ENCODE peak calls at places on chromosomes 1 and 21, in four cellular contexts. J is lung, Z is AG09309, U is thoracic aorta. D is an unnamed sample.

GRCh38 chr1:27005648-27006496 is 6.8 kb downstream of the TENT5B start:
- DNase-seq in J (no peak), Z (no peak), U (no peak), D (no peak)

GRCh38 chr1:66090863-66091457 is 298.3 kb downstream of the PDE4B start:
- DNase-seq in J (no peak), Z (peak), U (no peak), D (peak)

GRCh38 chr1:28301368-28302174 is 27.3 kb upstream of the MED18 start:
- DNase-seq in J (no peak), Z (no peak), U (no peak), D (peak)

GRCh38 chr1:226632922-226633351 is 84.4 kb downstream of the STUM start:
- DNase-seq in J (no peak), Z (no peak), U (no peak), D (no peak)

GRCh38 chr1:228077565-228078330 is 4.8 kb upstream of the ARF1 start:
- DNase-seq in J (no peak), Z (no peak), U (no peak), D (no peak)

GRCh38 chr1:184255560-184255959 is 131.3 kb upstream of the C1orf21 start:
- DNase-seq in J (no peak), Z (no peak), U (no peak), D (no peak)

GRCh38 chr1:13930151-13930550 is 230.2 kb downstream of the PRDM2 start:
- DNase-seq in J (no peak), Z (no peak), U (no peak), D (no peak)

GRCh38 chr1:40421348-40421693 is 29.0 kb upstream of the ZFP69B start:
- DNase-seq in J (no peak), Z (no peak), U (no peak), D (no peak)

GRCh38 chr1:202807367-202807925 is 775 bp downstream of the KDM5B start:
- DNase-seq in J (no peak), Z (no peak), U (no peak), D (no peak)

GRCh38 chr1:150148834-150149489 is 754 bp upstream of the PLEKHO1 start:
- DNase-seq in J (no peak), Z (no peak), U (no peak), D (no peak)

GRCh38 chr1:173917635-173918493 is 737 bp upstream of the SERPINC1 start:
- DNase-seq in J (no peak), Z (no peak), U (no peak), D (no peak)

GRCh38 chr1:42922687-42923366 is 35.8 kb downstream of the SLC2A1 start:
- DNase-seq in J (peak), Z (no peak), U (no peak), D (peak)

DNA sequence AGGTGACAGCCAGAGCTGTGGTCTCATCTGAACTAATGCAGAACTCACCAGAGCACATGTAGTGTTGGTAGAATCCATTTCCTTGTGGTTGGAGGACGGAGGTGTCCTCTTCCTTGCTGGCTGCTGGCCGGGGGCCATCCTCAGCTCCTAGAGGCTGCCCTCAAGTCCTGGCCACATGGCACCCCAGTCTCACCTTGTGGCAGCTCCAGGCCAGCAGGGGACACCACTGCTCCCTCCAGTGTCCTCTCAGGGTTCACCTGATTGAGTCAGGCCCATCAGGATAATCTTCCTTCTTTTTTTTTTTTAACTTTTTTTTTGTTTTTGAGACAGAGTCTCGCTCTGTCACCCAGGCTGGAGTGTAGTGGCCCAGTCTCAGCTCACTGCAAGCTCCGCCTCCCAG is 2.9 kb downstream of the KCNE1 start:
- DNase-seq in J (no peak), Z (no peak), U (no peak), D (no peak)
- TF ChIP-seq CTCF in J (no peak), Z (peak), U (no peak), D (peak)

GRCh38 chr1:56414728-56415224 is 164.6 kb downstream of the PLPP3 start:
- DNase-seq in J (no peak), Z (no peak), U (no peak), D (no peak)
- H3K4me3 ChIP-seq in J (no peak), Z (no peak), U (no peak), D (no peak)

DNA sequence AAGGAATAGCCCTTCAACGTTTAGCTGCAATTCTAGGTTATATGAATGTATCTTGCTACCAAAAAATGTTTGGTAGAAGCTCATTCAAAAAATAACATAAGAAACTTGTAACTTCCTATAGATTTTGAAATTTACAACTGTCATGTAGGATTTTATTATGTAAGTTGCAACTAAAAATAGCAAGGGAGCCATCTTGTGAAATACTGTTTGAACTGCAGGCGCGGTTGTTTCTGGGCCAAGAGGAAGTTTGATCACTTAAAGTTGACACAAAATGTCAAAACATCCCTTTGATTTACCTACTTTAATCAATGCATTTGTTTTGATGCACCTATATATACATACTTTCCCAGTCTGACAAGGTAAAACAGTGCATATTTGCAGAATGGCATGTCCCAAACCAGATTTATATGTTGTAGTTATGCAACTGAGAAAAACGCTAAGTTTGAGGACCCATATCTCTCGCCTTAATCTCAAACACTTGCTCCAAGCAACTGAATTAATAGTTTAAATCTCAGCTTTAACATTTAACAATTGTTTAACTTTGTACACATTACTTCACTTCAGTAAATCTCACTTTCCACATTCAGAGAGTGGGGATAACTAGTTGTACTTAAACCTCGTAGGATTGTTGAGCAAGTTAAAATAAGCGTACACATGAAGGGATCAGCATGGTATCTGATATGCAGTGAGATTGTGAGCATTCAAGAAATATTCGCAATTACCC is 63.9 kb downstream of the KCNK2 start:
- DNase-seq in J (no peak), Z (no peak), U (no peak), D (peak)
- TF ChIP-seq CTCF in J (no peak), Z (peak), U (no peak), D (peak)

GRCh38 chr1:31695327-31695726 is 8.5 kb downstream of the COL16A1 start:
- DNase-seq in J (no peak), Z (no peak), U (no peak), D (no peak)

GRCh38 chr1:31697369-31697984 is 6.3 kb downstream of the COL16A1 start:
- DNase-seq in J (no peak), Z (no peak), U (no peak), D (no peak)

GRCh38 chr1:31696246-31696645 is 7.6 kb downstream of the COL16A1 start:
- DNase-seq in J (no peak), Z (no peak), U (no peak), D (no peak)

GRCh38 chr1:31694069-31694909 is 9.5 kb downstream of the COL16A1 start:
- DNase-seq in J (no peak), Z (no peak), U (no peak), D (no peak)

DNA sequence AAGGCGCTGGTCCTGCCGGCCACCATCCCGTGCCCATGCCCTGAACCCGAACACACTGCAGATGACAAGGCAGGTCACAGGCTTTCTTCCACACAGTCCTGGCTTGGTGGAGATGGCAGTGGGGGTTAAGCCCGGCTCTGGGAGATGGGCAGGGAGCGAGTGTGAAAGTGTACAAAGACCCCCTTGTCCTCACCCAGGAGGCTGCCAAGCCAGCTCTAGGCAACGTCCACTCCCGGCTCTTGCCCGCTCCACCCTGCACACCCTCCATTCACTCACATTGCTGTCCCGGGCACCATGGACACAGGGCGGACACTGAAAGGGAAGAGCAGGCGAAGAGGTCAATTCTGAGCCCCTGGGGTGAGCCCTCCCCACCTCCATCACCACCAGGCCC is 8.9 kb downstream of the COL16A1 start:
- DNase-seq in J (no peak), Z (no peak), U (no peak), D (no peak)
- H3K4me3 ChIP-seq in J (no peak), Z (no peak), U (no peak), D (no peak)

D was measured in astrocyte of the cerebellum.